ENCODE peak calls at places on chromosome 3, in four cellular contexts. One of them, this sample, is unnamed.

GRCh38 chr3:47646362-47646761 is 67.7 kb upstream of the CSPG5 start:
- DNase-seq in fibroblast of the aortic adventitia: peak; percentile 51
- DNase-seq in AG10803: peak; percentile 88
- DNase-seq in AG09309: peak; percentile 61
- DNase-seq in this sample: no peak

GRCh38 chr3:4897765-4898453 is 81.3 kb upstream of the BHLHE40 start:
- DNase-seq in fibroblast of the aortic adventitia: peak; percentile 68
- DNase-seq in AG10803: peak; percentile 36
- DNase-seq in AG09309: no peak
- DNase-seq in this sample: no peak

GRCh38 chr3:35198857-35199256 is 440.5 kb upstream of the ARPP21 start:
- DNase-seq in fibroblast of the aortic adventitia: no peak
- DNase-seq in AG10803: no peak
- DNase-seq in AG09309: no peak
- DNase-seq in this sample: no peak

GRCh38 chr3:119319311-119319710 is 25.1 kb downstream of the ARHGAP31 start:
- DNase-seq in fibroblast of the aortic adventitia: no peak
- DNase-seq in AG10803: no peak
- DNase-seq in AG09309: no peak
- DNase-seq in this sample: no peak

GRCh38 chr3:27504749-27505148 is 20.6 kb upstream of the SLC4A7 start:
- DNase-seq in fibroblast of the aortic adventitia: peak; percentile 40
- DNase-seq in AG10803: peak; percentile 49
- DNase-seq in AG09309: no peak
- DNase-seq in this sample: no peak

GRCh38 chr3:178665747-178666146 is 129.5 kb downstream of the KCNMB2 start:
- DNase-seq in fibroblast of the aortic adventitia: no peak
- DNase-seq in AG10803: no peak
- DNase-seq in AG09309: no peak
- DNase-seq in this sample: no peak

GRCh38 chr3:115092220-115092791 is 54.8 kb downstream of the ZBTB20 start:
- DNase-seq in fibroblast of the aortic adventitia: peak; percentile 77
- DNase-seq in AG10803: peak; percentile 75
- DNase-seq in AG09309: peak; percentile 38
- DNase-seq in this sample: peak; percentile 29

GRCh38 chr3:131326307-131326706 is 55.3 kb upstream of the NUDT16 start:
- DNase-seq in fibroblast of the aortic adventitia: peak; percentile 9
- DNase-seq in AG10803: no peak
- DNase-seq in AG09309: no peak
- DNase-seq in this sample: no peak

GRCh38 chr3:122661633-122662032 is 19.0 kb upstream of the PARP14 start:
- DNase-seq in fibroblast of the aortic adventitia: no peak
- DNase-seq in AG10803: no peak
- DNase-seq in AG09309: no peak
- DNase-seq in this sample: no peak

GRCh38 chr3:122665226-122665786 is 15.3 kb upstream of the PARP14 start:
- DNase-seq in fibroblast of the aortic adventitia: no peak
- DNase-seq in AG10803: no peak
- DNase-seq in AG09309: no peak
- DNase-seq in this sample: no peak

GRCh38 chr3:122660575-122660974 is 20.1 kb upstream of the PARP14 start:
- DNase-seq in fibroblast of the aortic adventitia: no peak
- DNase-seq in AG10803: no peak
- DNase-seq in AG09309: no peak
- DNase-seq in this sample: no peak
- TF ChIP-seq CTCF in fibroblast of the aortic adventitia: no peak
- TF ChIP-seq CTCF in AG10803: no peak
- TF ChIP-seq CTCF in AG09309: no peak
- TF ChIP-seq CTCF in this sample: no peak

GRCh38 chr3:50153782-50154475 is 1.2 kb upstream of the SEMA3F start:
- DNase-seq in fibroblast of the aortic adventitia: no peak
- DNase-seq in AG10803: no peak
- DNase-seq in AG09309: no peak
- DNase-seq in this sample: no peak

GRCh38 chr3:50155891-50156290 is 767 bp downstream of the SEMA3F start:
- DNase-seq in fibroblast of the aortic adventitia: no peak
- DNase-seq in AG10803: no peak
- DNase-seq in AG09309: no peak
- DNase-seq in this sample: no peak

GRCh38 chr3:50154476-50154839 is 666 bp upstream of the SEMA3F start:
- DNase-seq in fibroblast of the aortic adventitia: no peak
- DNase-seq in AG10803: no peak
- DNase-seq in AG09309: no peak
- DNase-seq in this sample: no peak

GRCh38 chr3:50155491-50155878 is 361 bp downstream of the SEMA3F start:
- DNase-seq in fibroblast of the aortic adventitia: no peak
- DNase-seq in AG10803: no peak
- DNase-seq in AG09309: no peak
- DNase-seq in this sample: no peak

GRCh38 chr3:50154840-50155490 is at the start of gene SEMA3F:
- DNase-seq in fibroblast of the aortic adventitia: peak; percentile 51
- DNase-seq in AG10803: peak; percentile 56
- DNase-seq in AG09309: no peak
- DNase-seq in this sample: peak; percentile 97
- TF ChIP-seq CTCF in fibroblast of the aortic adventitia: no peak
- TF ChIP-seq CTCF in AG10803: no peak
- TF ChIP-seq CTCF in AG09309: no peak
- TF ChIP-seq CTCF in this sample: no peak

GRCh38 chr3:129651316-129652202 is 45.1 kb upstream of the PLXND1 start:
- DNase-seq in fibroblast of the aortic adventitia: peak; percentile 80
- DNase-seq in AG10803: peak; percentile 88
- DNase-seq in AG09309: peak; percentile 92
- DNase-seq in this sample: no peak
- TF ChIP-seq CTCF in fibroblast of the aortic adventitia: no peak
- TF ChIP-seq CTCF in AG10803: no peak
- TF ChIP-seq CTCF in AG09309: peak; percentile 1
- TF ChIP-seq CTCF in this sample: no peak

DNA sequence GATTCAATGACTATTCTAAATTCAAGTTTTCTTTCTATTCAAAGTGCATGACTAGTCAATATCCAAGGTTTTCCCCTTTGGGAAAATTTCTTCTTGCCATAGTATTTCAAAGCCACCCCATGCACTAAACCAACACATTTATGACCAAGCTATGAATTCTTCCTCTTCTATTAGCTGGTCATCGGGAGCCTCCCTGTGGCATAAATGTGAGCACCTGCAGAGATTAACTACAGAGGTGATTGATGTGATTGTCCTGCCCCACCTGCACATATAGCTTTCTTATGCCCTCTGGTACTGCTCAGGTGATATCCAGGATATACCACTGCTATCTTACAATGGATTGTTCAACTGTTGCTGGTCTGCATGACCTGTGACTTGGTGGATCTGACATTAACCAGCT is 694.9 kb downstream of the ZBBX start:
- DNase-seq in fibroblast of the aortic adventitia: no peak
- DNase-seq in AG10803: no peak
- DNase-seq in AG09309: no peak
- DNase-seq in this sample: no peak
- TF ChIP-seq CTCF in fibroblast of the aortic adventitia: no peak
- TF ChIP-seq CTCF in AG10803: no peak
- TF ChIP-seq CTCF in AG09309: no peak
- TF ChIP-seq CTCF in this sample: no peak

GRCh38 chr3:10192953-10193691 is 28.4 kb downstream of the IRAK2 start:
- DNase-seq in fibroblast of the aortic adventitia: peak; percentile 75
- DNase-seq in AG10803: peak; percentile 93
- DNase-seq in AG09309: peak; percentile 86
- DNase-seq in this sample: no peak
- TF ChIP-seq CTCF in fibroblast of the aortic adventitia: peak; percentile 62
- TF ChIP-seq CTCF in AG10803: peak; percentile 78
- TF ChIP-seq CTCF in AG09309: peak; percentile 88
- TF ChIP-seq CTCF in this sample: peak; percentile 19

DNA sequence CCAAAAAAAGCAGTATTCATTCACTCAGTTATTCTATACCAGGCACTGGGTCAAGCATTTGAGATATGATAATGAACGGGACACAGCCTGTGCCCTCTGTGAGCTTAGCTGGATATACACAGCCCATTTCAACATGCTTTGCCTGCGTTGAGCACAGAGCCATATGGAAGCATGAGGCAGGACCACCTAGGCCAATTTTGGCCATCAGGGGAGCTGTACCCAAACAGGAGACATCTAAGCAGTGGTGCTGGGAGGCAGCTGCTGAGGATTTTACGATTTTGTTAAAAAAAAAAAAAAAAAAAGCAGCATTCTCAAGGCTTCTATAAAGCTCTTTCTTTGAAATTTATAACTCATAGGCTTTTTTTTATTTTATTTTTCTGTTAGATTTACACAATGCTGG is 87.2 kb upstream of the SLC2A2 start:
- DNase-seq in fibroblast of the aortic adventitia: no peak
- DNase-seq in AG10803: no peak
- DNase-seq in AG09309: no peak
- DNase-seq in this sample: no peak
- TF ChIP-seq CTCF in fibroblast of the aortic adventitia: peak; percentile 17
- TF ChIP-seq CTCF in AG10803: no peak
- TF ChIP-seq CTCF in AG09309: peak; percentile 7
- TF ChIP-seq CTCF in this sample: no peak

GRCh38 chr3:128849776-128850542 is 29.5 kb upstream of the ACAD9 start:
- DNase-seq in fibroblast of the aortic adventitia: peak; percentile 35
- DNase-seq in AG10803: peak; percentile 26
- DNase-seq in AG09309: peak; percentile 3
- DNase-seq in this sample: no peak
- TF ChIP-seq CTCF in fibroblast of the aortic adventitia: peak; percentile 22
- TF ChIP-seq CTCF in AG10803: no peak
- TF ChIP-seq CTCF in AG09309: peak; percentile 43
- TF ChIP-seq CTCF in this sample: no peak

This sample was measured in GM20000.